ENCODE peak calls at places on chromosomes 13 and 19, in six cellular contexts. I, Q, L, Z, M and O are unnamed samples. For H3K4me1, the result is how much of the 10 kb centered on the place peaks cover.

GRCh38 chr13:52785721-52786120 is 46.1 kb upstream of the CNMD start:
- DNase-seq in I (no peak), Q (no peak), L (no peak), Z (no peak), M (no peak), O (no peak)

GRCh38 chr13:74061939-74062595 is 72.1 kb downstream of the KLF12 start:
- DNase-seq in I (no peak), Q (no peak), L (no peak), Z (no peak), M (peak), O (no peak)

GRCh38 chr13:74026753-74027152 is 107.5 kb downstream of the KLF12 start:
- DNase-seq in I (no peak), Q (peak), L (no peak), Z (no peak), M (peak), O (peak)

GRCh38 chr19:12838893-12839656 is 760 bp downstream of the MAST1 start:
- DNase-seq in I (no peak), Q (no peak), L (no peak), Z (no peak), M (no peak), O (no peak)

GRCh38 chr13:42078113-42078769 is 29.8 kb downstream of the DGKH start:
- DNase-seq in I (no peak), Q (no peak), L (no peak), Z (peak), M (no peak), O (no peak)

GRCh38 chr13:25872871-25873607 is 178.8 kb downstream of the SHISA2 start:
- DNase-seq in I (no peak), Q (no peak), L (no peak), Z (no peak), M (no peak), O (no peak)

GRCh38 chr19:8585894-8586750 is 8.9 kb upstream of the MYO1F start:
- DNase-seq in I (no peak), Q (peak), L (no peak), Z (peak), M (peak), O (no peak)

GRCh38 chr19:44856438-44857083 is 10.5 kb downstream of the NECTIN2 start:
- DNase-seq in I (no peak), Q (no peak), L (peak), Z (no peak), M (no peak), O (no peak)

GRCh38 chr19:51070334-51070886 is 5.5 kb upstream of the KLK13 start:
- DNase-seq in I (no peak), Q (no peak), L (no peak), Z (no peak), M (no peak), O (no peak)

GRCh38 chr19:17073869-17074627 is 1.2 kb downstream of the HAUS8 start:
- DNase-seq in I (no peak), Q (peak), L (no peak), Z (no peak), M (peak), O (no peak)

GRCh38 chr13:26280295-26280694 is 26.4 kb downstream of the CDK8 start:
- DNase-seq in I (no peak), Q (no peak), L (no peak), Z (no peak), M (no peak), O (no peak)

GRCh38 chr19:36225219-36225892 is 10.4 kb downstream of the ZNF146 start:
- DNase-seq in I (no peak), Q (no peak), L (no peak), Z (no peak), M (no peak), O (no peak)

GRCh38 chr13:32883501-32883900 is 132.7 kb upstream of the KL start:
- DNase-seq in I (peak), Q (no peak), L (no peak), Z (no peak), M (no peak), O (no peak)

GRCh38 chr19:47473336-47473735 is 1.6 kb upstream of the SLC8A2 start:
- DNase-seq in I (no peak), Q (no peak), L (no peak), Z (no peak), M (no peak), O (no peak)

GRCh38 chr13:47678201-47678963 is 322.7 kb downstream of the SUCLA2 start:
- DNase-seq in I (no peak), Q (no peak), L (no peak), Z (no peak), M (no peak), O (no peak)

GRCh38 chr19:34667349-34668076 is 9.4 kb downstream of the SCGB2B2 start:
- DNase-seq in I (no peak), Q (no peak), L (no peak), Z (no peak), M (no peak), O (no peak)
- H3K4me3 ChIP-seq in I (peak), Q (no peak), L (peak), Z (peak), M (peak), O (peak)

GRCh38 chr19:38046254-38047047 is 139.4 kb downstream of the SIPA1L3 start:
- DNase-seq in I (no peak), Q (peak), L (no peak), Z (no peak), M (peak), O (no peak)

GRCh38 chr19:38042132-38042531 is 135.1 kb downstream of the SIPA1L3 start:
- DNase-seq in I (no peak), Q (no peak), L (no peak), Z (no peak), M (no peak), O (no peak)

GRCh38 chr19:38043649-38044144 is 136.7 kb downstream of the SIPA1L3 start:
- DNase-seq in I (no peak), Q (no peak), L (no peak), Z (no peak), M (no peak), O (no peak)

GRCh38 chr19:38045554-38046253 is 138.7 kb downstream of the SIPA1L3 start:
- DNase-seq in I (no peak), Q (no peak), L (no peak), Z (no peak), M (peak), O (no peak)

GRCh38 chr19:38044267-38045111 is 137.5 kb downstream of the SIPA1L3 start:
- DNase-seq in I (no peak), Q (no peak), L (no peak), Z (peak), M (no peak), O (no peak)
- TF ChIP-seq CTCF in I (no peak), Q (no peak), L (no peak), Z (peak), M (no peak), O (no peak)

DNA sequence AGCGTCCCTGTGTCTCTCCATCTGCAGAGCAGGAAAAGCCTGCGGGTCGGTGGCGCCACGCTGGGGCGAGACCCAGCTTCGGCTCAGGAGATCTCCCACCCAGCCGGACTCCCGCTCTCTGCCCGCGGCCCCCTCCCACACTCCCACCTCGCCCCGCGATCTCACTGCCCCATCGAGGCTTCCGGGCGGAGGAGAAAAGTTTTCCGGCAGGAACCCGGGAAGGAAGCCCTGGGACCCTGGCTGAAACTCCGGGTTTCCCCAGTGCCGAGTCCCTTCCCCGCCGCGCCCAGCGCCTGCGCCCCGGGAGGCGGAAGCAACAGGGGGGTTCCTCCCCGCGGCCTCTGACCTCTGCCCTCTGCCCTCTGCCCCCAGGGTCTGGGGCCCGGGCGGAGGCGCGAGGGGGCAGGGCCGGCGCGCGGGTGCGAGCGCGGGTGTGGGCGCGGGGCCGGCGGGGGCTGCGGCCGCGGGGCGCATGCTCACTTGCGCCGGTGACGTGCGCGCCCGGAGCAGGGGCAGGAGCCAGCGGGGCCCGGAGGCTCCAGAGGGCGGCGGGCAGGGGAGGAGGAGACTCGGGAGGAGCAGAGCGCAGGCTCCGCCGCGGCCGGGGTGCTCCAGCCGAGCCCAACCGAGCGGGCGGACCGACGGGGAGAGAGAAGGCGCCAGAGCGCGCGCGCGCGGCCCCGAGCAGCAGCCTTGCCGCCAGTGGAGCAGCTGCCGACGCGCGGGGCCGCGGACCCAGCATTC is at the start of gene ATP11A:
- DNase-seq in I (peak), Q (peak), L (peak), Z (peak), M (peak), O (peak)
- H3K4me1 ChIP-seq in I (under half), Q (half or more), L (under half), Z (under half), M (under half), O (under half)

GRCh38 chr19:52734893-52735661 is at the start of gene ZNF611:
- DNase-seq in I (peak), Q (peak), L (peak), Z (peak), M (peak), O (peak)

GRCh38 chr19:52739576-52739975 is 4.7 kb upstream of the ZNF611 start:
- DNase-seq in I (no peak), Q (no peak), L (no peak), Z (no peak), M (no peak), O (peak)

GRCh38 chr19:52734340-52734892 is 428 bp downstream of the ZNF611 start:
- DNase-seq in I (peak), Q (peak), L (no peak), Z (no peak), M (no peak), O (peak)

DNA sequence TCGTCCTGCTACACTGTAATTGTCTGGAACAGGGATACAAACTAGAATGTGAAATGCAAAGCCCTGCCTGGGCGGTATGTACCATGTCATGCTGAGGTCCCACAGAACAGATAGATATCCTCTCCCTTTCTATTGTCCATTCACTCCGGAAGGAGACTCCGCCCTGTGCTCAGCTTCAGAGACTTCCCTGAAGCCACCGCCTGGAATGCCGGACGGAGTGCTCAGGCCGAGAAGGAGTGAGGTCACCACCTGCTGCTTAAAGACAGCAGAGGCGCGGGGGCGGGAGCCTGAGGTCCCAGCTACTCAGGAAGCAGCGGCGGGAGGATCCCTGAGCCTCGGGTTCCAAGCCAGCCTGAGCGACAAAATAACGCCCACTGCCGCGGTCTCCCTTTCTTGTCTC is 890 bp upstream of the ZNF611 start:
- DNase-seq in I (peak), Q (peak), L (peak), Z (no peak), M (no peak), O (peak)
- H3K4me3 ChIP-seq in I (no peak), Q (no peak), L (peak), Z (no peak), M (no peak), O (peak)

GRCh38 chr13:109119886-109120285 is 490.5 kb downstream of the MYO16 start:
- DNase-seq in I (no peak), Q (no peak), L (no peak), Z (peak), M (no peak), O (no peak)

GRCh38 chr13:109121826-109122225 is 492.4 kb downstream of the MYO16 start:
- DNase-seq in I (no peak), Q (no peak), L (no peak), Z (no peak), M (no peak), O (no peak)

GRCh38 chr13:109126973-109127615 is 497.7 kb downstream of the MYO16 start:
- DNase-seq in I (no peak), Q (no peak), L (no peak), Z (no peak), M (no peak), O (no peak)

GRCh38 chr13:109123971-109124370 is 494.6 kb downstream of the MYO16 start:
- DNase-seq in I (no peak), Q (no peak), L (no peak), Z (no peak), M (no peak), O (no peak)
- TF ChIP-seq CTCF in I (no peak), Q (no peak), L (no peak), Z (no peak), M (no peak), O (no peak)

DNA sequence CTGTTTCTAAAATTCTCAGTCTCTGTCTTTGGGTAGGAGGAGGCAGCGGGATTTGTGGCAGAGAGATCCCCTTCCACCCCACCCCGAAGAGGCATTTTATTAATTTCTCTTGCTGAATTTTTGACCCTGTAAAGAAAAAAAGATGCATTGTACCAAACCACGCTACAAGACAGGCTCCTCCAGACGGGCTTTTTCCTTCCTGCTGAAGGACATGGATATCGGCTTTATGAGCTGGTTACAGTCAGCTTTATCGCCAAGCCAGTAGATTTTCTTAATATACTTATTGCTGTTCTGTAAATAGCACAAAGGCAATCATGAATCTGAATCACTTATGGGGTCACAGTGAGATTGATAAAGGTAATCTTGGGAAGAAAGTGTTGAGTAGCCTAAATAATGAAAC is 24.5 kb downstream of the MBNL2 start:
- DNase-seq in I (no peak), Q (no peak), L (no peak), Z (no peak), M (no peak), O (no peak)
- H3K4me1 ChIP-seq in I (under half), Q (under half), L (half or more), Z (half or more), M (under half), O (under half)

GRCh38 chr19:29667390-29667783 is 2.1 kb downstream of the PLEKHF1 start:
- DNase-seq in I (no peak), Q (peak), L (no peak), Z (no peak), M (no peak), O (no peak)
- H3K4me3 ChIP-seq in I (peak), Q (peak), L (peak), Z (no peak), M (peak), O (peak)

GRCh38 chr19:18830488-18830887 is 1.3 kb upstream of the UPF1 start:
- DNase-seq in I (no peak), Q (no peak), L (no peak), Z (no peak), M (no peak), O (no peak)

GRCh38 chr19:18832331-18833140 is 777 bp downstream of the UPF1 start:
- DNase-seq in I (no peak), Q (peak), L (no peak), Z (peak), M (peak), O (no peak)

GRCh38 chr19:18833141-18833476 is 1.4 kb downstream of the UPF1 start:
- DNase-seq in I (no peak), Q (no peak), L (no peak), Z (no peak), M (no peak), O (no peak)

GRCh38 chr19:18833849-18834643 is 2.3 kb downstream of the UPF1 start:
- DNase-seq in I (peak), Q (no peak), L (no peak), Z (no peak), M (no peak), O (no peak)

GRCh38 chr19:18831524-18832330 is at the start of gene UPF1:
- DNase-seq in I (peak), Q (peak), L (peak), Z (peak), M (peak), O (peak)
- TF ChIP-seq CTCF in I (peak), Q (peak), L (peak), Z (no peak), M (no peak), O (no peak)

GRCh38 chr19:37920591-37921450 is 13.8 kb downstream of the SIPA1L3 start:
- DNase-seq in I (no peak), Q (no peak), L (no peak), Z (no peak), M (no peak), O (no peak)
- H3K4me1 ChIP-seq in I (under half), Q (under half), L (under half), Z (under half), M (under half), O (under half)

DNA sequence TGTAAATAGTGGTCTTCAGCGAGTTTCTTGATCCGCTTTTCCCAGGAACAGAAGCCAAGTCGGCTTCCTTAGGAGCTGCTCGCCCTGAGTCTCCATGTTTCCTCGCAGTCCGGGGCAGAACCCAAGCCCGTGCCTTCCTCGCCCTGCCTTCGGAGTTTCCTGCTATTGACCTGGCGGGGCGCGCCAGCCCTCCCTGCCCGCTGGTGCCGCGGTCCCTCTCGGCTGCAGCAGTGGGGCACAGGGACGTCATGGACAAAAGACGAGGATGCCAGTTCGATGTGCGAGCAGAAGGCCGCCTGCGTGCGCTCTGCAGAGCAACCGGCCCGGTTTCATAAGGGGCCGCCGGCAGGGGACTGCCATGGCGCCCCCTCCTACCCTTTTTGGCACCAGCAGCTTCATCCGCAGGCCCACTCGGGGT is 156.6 kb downstream of the TM9SF2 start:
- DNase-seq in I (no peak), Q (no peak), L (peak), Z (peak), M (peak), O (no peak)
- H3K4me3 ChIP-seq in I (peak), Q (peak), L (peak), Z (peak), M (peak), O (peak)